ENCODE peak calls at places on chromosomes 11 and 22, in four cellular contexts. Y is HepG2, S is A549, P is SK-N-SH. V is an unnamed sample.

GRCh38 chr11:45644981-45645889 is 20.2 kb downstream of the CHST1 start:
- DNase-seq in Y (no peak), S (no peak), P (no peak), V (no peak)

GRCh38 chr11:105179542-105180278 is 40.1 kb upstream of the CARD18 start:
- DNase-seq in Y (peak; percentile 87), S (no peak), P (no peak), V (no peak)

GRCh38 chr11:9665749-9666148 is 1.9 kb downstream of the SWAP70 start:
- DNase-seq in Y (no peak), S (no peak), P (no peak), V (no peak)

GRCh38 chr11:101860694-101861371 is 54.0 kb upstream of the CEP126 start:
- DNase-seq in Y (peak; percentile 56), S (peak; percentile 70), P (peak; percentile 30), V (no peak)

GRCh38 chr22:30062934-30063333 is 17.3 kb upstream of the HORMAD2 start:
- DNase-seq in Y (no peak), S (no peak), P (no peak), V (no peak)

GRCh38 chr11:122267602-122268001 is 151.6 kb upstream of the BLID start:
- DNase-seq in Y (no peak), S (no peak), P (peak; percentile 21), V (no peak)

GRCh38 chr22:41003041-41003440 is 51.9 kb downstream of the RBX1 start:
- DNase-seq in Y (peak; percentile 64), S (no peak), P (no peak), V (no peak)

GRCh38 chr11:101466352-101466751 is 117.5 kb downstream of the TRPC6 start:
- DNase-seq in Y (no peak), S (no peak), P (no peak), V (no peak)

GRCh38 chr11:109425554-109425953 is 3.6 kb downstream of the C11orf87 start:
- DNase-seq in Y (no peak), S (peak; percentile 7), P (peak; percentile 29), V (no peak)

GRCh38 chr22:18905540-18906409 is at the start of gene DGCR6:
- DNase-seq in Y (no peak), S (no peak), P (no peak), V (no peak)

GRCh38 chr11:92628401-92629292 is 340.8 kb upstream of the MTNR1B start:
- DNase-seq in Y (no peak), S (no peak), P (no peak), V (no peak)

GRCh38 chr22:28766628-28767027 is 5.9 kb upstream of the CCDC117 start:
- DNase-seq in Y (no peak), S (no peak), P (no peak), V (no peak)

GRCh38 chr11:776459-777287 is 614 bp downstream of the GATD1 start:
- DNase-seq in Y (no peak), S (no peak), P (peak; percentile 98), V (no peak)

GRCh38 chr22:39144101-39144815 is 8.2 kb downstream of the CBX7 start:
- DNase-seq in Y (no peak), S (no peak), P (no peak), V (peak; percentile 56)

GRCh38 chr22:39693943-39694500 is 123.5 kb downstream of the CACNA1I start:
- DNase-seq in Y (no peak), S (no peak), P (no peak), V (no peak)

GRCh38 chr11:44899959-44900358 is 50.7 kb downstream of the TP53I11 start:
- DNase-seq in Y (peak; percentile 5), S (peak; percentile 73), P (peak; percentile 63), V (peak; percentile 11)

GRCh38 chr22:32541481-32541880 is 66.9 kb downstream of the FBXO7 start:
- DNase-seq in Y (no peak), S (no peak), P (no peak), V (no peak)

GRCh38 chr11:1029686-1030085 is 6.8 kb downstream of the MUC6 start:
- DNase-seq in Y (no peak), S (peak; percentile 36), P (no peak), V (no peak)

GRCh38 chr11:125348141-125348651 is 147.9 kb downstream of the FEZ1 start:
- DNase-seq in Y (no peak), S (no peak), P (no peak), V (no peak)

GRCh38 chr11:1323779-1324178 is 14.3 kb upstream of the TOLLIP start:
- DNase-seq in Y (no peak), S (no peak), P (no peak), V (no peak)

GRCh38 chr22:22902247-22902962 is 14.8 kb downstream of the IGLL5 start:
- DNase-seq in Y (no peak), S (no peak), P (no peak), V (peak; percentile 57)

GRCh38 chr11:98104249-98104648 is 916.5 kb upstream of the CNTN5 start:
- DNase-seq in Y (no peak), S (no peak), P (no peak), V (no peak)

GRCh38 chr11:119605137-119605675 is 123.8 kb downstream of the NECTIN1 start:
- DNase-seq in Y (no peak), S (no peak), P (no peak), V (no peak)

GRCh38 chr11:42462558-42463310 is 849.1 kb upstream of the API5 start:
- DNase-seq in Y (no peak), S (no peak), P (no peak), V (no peak)
- TF ChIP-seq PBX3 in Y (no peak), S (no peak), P (no peak), V (no peak)

GRCh38 chr22:49169074-49169744 is 658.5 kb downstream of the BRD1 start:
- DNase-seq in Y (no peak), S (no peak), P (no peak), V (no peak)
- TF ChIP-seq PBX3 in Y (no peak), S (no peak), P (no peak), V (no peak)

GRCh38 chr11:116275634-116276033 is 497.2 kb downstream of the BUD13 start:
- DNase-seq in Y (no peak), S (no peak), P (no peak), V (no peak)
- TF ChIP-seq PBX3 in Y (no peak), S (no peak), P (peak; percentile 19), V (no peak)

GRCh38 chr11:68470304-68470811 is 9.8 kb downstream of the PPP6R3 start:
- DNase-seq in Y (no peak), S (no peak), P (peak; percentile 75), V (no peak)
- TF ChIP-seq PBX3 in Y (no peak), S (no peak), P (no peak), V (no peak)

GRCh38 chr11:61151545-61152252 is 9.5 kb downstream of the VPS37C start:
- DNase-seq in Y (no peak), S (no peak), P (no peak), V (no peak)

GRCh38 chr11:61150656-61151544 is 10.3 kb downstream of the VPS37C start:
- DNase-seq in Y (no peak), S (no peak), P (no peak), V (no peak)

GRCh38 chr11:61147271-61147670 is 14.0 kb downstream of the VPS37C start:
- DNase-seq in Y (no peak), S (no peak), P (no peak), V (no peak)

GRCh38 chr11:61148016-61148640 is 13.1 kb downstream of the VPS37C start:
- DNase-seq in Y (no peak), S (no peak), P (no peak), V (no peak)

GRCh38 chr11:61149624-61150615 is 11.3 kb downstream of the VPS37C start:
- DNase-seq in Y (peak; percentile 46), S (no peak), P (no peak), V (no peak)
- TF ChIP-seq PBX3 in Y (no peak), S (no peak), P (no peak), V (no peak)